ENCODE peak calls at places on chromosomes 13 and 19, in five cellular contexts. One of them, this sample, is unnamed.

GRCh38 chr13:52738719-52739467 is 727 bp downstream of the CNMD start:
- DNase-seq in AG04450: no peak
- DNase-seq in choroid plexus epithelial cell: no peak
- DNase-seq in HL-60: no peak
- DNase-seq in testis: peak
- DNase-seq in this sample: no peak

GRCh38 chr19:1336079-1336684 is 47.5 kb upstream of the NDUFS7 start:
- DNase-seq in AG04450: no peak
- DNase-seq in choroid plexus epithelial cell: no peak
- DNase-seq in HL-60: no peak
- DNase-seq in testis: no peak
- DNase-seq in this sample: no peak

GRCh38 chr13:50421457-50422130 is 406.4 kb downstream of the KCNRG start:
- DNase-seq in AG04450: no peak
- DNase-seq in choroid plexus epithelial cell: no peak
- DNase-seq in HL-60: no peak
- DNase-seq in testis: no peak
- DNase-seq in this sample: no peak

GRCh38 chr19:10332965-10333757 is at the start of gene RAVER1:
- DNase-seq in AG04450: peak
- DNase-seq in choroid plexus epithelial cell: peak
- DNase-seq in HL-60: peak
- DNase-seq in testis: peak
- DNase-seq in this sample: peak

GRCh38 chr19:5444431-5444830 is 10.8 kb upstream of the ZNRF4 start:
- DNase-seq in AG04450: no peak
- DNase-seq in choroid plexus epithelial cell: no peak
- DNase-seq in HL-60: no peak
- DNase-seq in testis: no peak
- DNase-seq in this sample: no peak

GRCh38 chr13:99290890-99291289 is 16.3 kb downstream of the GPR183 start:
- DNase-seq in AG04450: no peak
- DNase-seq in choroid plexus epithelial cell: no peak
- DNase-seq in HL-60: no peak
- DNase-seq in testis: no peak
- DNase-seq in this sample: no peak

GRCh38 chr19:11480081-11480926 is 542 bp downstream of the ELAVL3 start:
- DNase-seq in AG04450: no peak
- DNase-seq in choroid plexus epithelial cell: no peak
- DNase-seq in HL-60: no peak
- DNase-seq in testis: no peak
- DNase-seq in this sample: no peak

GRCh38 chr13:101624981-101625380 is 172.5 kb downstream of the ITGBL1 start:
- DNase-seq in AG04450: no peak
- DNase-seq in choroid plexus epithelial cell: no peak
- DNase-seq in HL-60: no peak
- DNase-seq in testis: no peak
- DNase-seq in this sample: no peak

GRCh38 chr13:60611523-60611922 is 214.5 kb downstream of the TDRD3 start:
- DNase-seq in AG04450: no peak
- DNase-seq in choroid plexus epithelial cell: no peak
- DNase-seq in HL-60: no peak
- DNase-seq in testis: no peak
- DNase-seq in this sample: no peak

GRCh38 chr19:42193294-42193693 is 24.2 kb downstream of the DEDD2 start:
- DNase-seq in AG04450: no peak
- DNase-seq in choroid plexus epithelial cell: no peak
- DNase-seq in HL-60: no peak
- DNase-seq in testis: no peak
- DNase-seq in this sample: no peak

GRCh38 chr19:3057275-3057714 is 5.0 kb downstream of the TLE5 start:
- DNase-seq in AG04450: no peak
- DNase-seq in choroid plexus epithelial cell: peak
- DNase-seq in HL-60: no peak
- DNase-seq in testis: peak
- DNase-seq in this sample: no peak

GRCh38 chr13:113981201-113981605 is 7.3 kb upstream of the C13orf46 start:
- DNase-seq in AG04450: no peak
- DNase-seq in choroid plexus epithelial cell: peak
- DNase-seq in HL-60: no peak
- DNase-seq in testis: no peak
- DNase-seq in this sample: no peak

GRCh38 chr13:71219671-71220070 is 647.3 kb downstream of the DACH1 start:
- DNase-seq in AG04450: no peak
- DNase-seq in choroid plexus epithelial cell: no peak
- DNase-seq in HL-60: no peak
- DNase-seq in testis: no peak
- DNase-seq in this sample: no peak

GRCh38 chr19:23992348-23992747 is 77.7 kb downstream of the ZNF726 start:
- DNase-seq in AG04450: no peak
- DNase-seq in choroid plexus epithelial cell: no peak
- DNase-seq in HL-60: no peak
- DNase-seq in testis: no peak
- DNase-seq in this sample: no peak

GRCh38 chr19:3404324-3405260 is 38.2 kb downstream of the NFIC start:
- DNase-seq in AG04450: peak
- DNase-seq in choroid plexus epithelial cell: peak
- DNase-seq in HL-60: no peak
- DNase-seq in testis: peak
- DNase-seq in this sample: peak

GRCh38 chr19:56899943-56900342 is 59.4 kb upstream of the PEG3 start:
- DNase-seq in AG04450: no peak
- DNase-seq in choroid plexus epithelial cell: no peak
- DNase-seq in HL-60: no peak
- DNase-seq in testis: no peak
- DNase-seq in this sample: no peak

GRCh38 chr19:56294557-56294956 is 20.1 kb downstream of the ZSCAN5A start:
- DNase-seq in AG04450: no peak
- DNase-seq in choroid plexus epithelial cell: peak
- DNase-seq in HL-60: no peak
- DNase-seq in testis: no peak
- DNase-seq in this sample: no peak

GRCh38 chr13:94708031-94708571 is 4.2 kb downstream of the SOX21 start:
- DNase-seq in AG04450: no peak
- DNase-seq in choroid plexus epithelial cell: no peak
- DNase-seq in HL-60: no peak
- DNase-seq in testis: no peak
- DNase-seq in this sample: no peak

GRCh38 chr19:6967962-6968361 is 53.3 kb downstream of the MBD3L2B start:
- DNase-seq in AG04450: no peak
- DNase-seq in choroid plexus epithelial cell: no peak
- DNase-seq in HL-60: no peak
- DNase-seq in testis: no peak
- DNase-seq in this sample: no peak

GRCh38 chr13:21901772-21902708 is 231.2 kb downstream of the FGF9 start:
- DNase-seq in AG04450: no peak
- DNase-seq in choroid plexus epithelial cell: no peak
- DNase-seq in HL-60: no peak
- DNase-seq in testis: peak
- DNase-seq in this sample: no peak

GRCh38 chr13:47962237-47962636 is 38.8 kb downstream of the SUCLA2 start:
- DNase-seq in AG04450: no peak
- DNase-seq in choroid plexus epithelial cell: no peak
- DNase-seq in HL-60: no peak
- DNase-seq in testis: no peak
- DNase-seq in this sample: no peak

GRCh38 chr19:51807111-51807701 is 12.2 kb downstream of the FPR3 start:
- DNase-seq in AG04450: no peak
- DNase-seq in choroid plexus epithelial cell: peak
- DNase-seq in HL-60: no peak
- DNase-seq in testis: peak
- DNase-seq in this sample: no peak

GRCh38 chr13:23748591-23748990 is 140.6 kb downstream of the MIPEP start:
- DNase-seq in AG04450: no peak
- DNase-seq in choroid plexus epithelial cell: no peak
- DNase-seq in HL-60: no peak
- DNase-seq in testis: no peak
- DNase-seq in this sample: no peak

GRCh38 chr19:2648528-2648937 is 54.0 kb downstream of the GNG7 start:
- DNase-seq in AG04450: peak
- DNase-seq in choroid plexus epithelial cell: peak
- DNase-seq in HL-60: no peak
- DNase-seq in testis: peak
- DNase-seq in this sample: no peak

GRCh38 chr19:43464089-43464775 is 1.2 kb downstream of the LYPD3 start:
- DNase-seq in AG04450: no peak
- DNase-seq in choroid plexus epithelial cell: no peak
- DNase-seq in HL-60: no peak
- DNase-seq in testis: peak
- DNase-seq in this sample: no peak

GRCh38 chr19:290539-291521 is at the start of gene PLPP2:
- DNase-seq in AG04450: no peak
- DNase-seq in choroid plexus epithelial cell: peak
- DNase-seq in HL-60: no peak
- DNase-seq in testis: peak
- DNase-seq in this sample: no peak

GRCh38 chr13:106105153-106105552 is 430.3 kb downstream of the EFNB2 start:
- DNase-seq in AG04450: no peak
- DNase-seq in choroid plexus epithelial cell: no peak
- DNase-seq in HL-60: no peak
- DNase-seq in testis: no peak
- DNase-seq in this sample: no peak

GRCh38 chr19:46755077-46755852 is 9.0 kb upstream of the STRN4 start:
- DNase-seq in AG04450: peak
- DNase-seq in choroid plexus epithelial cell: peak
- DNase-seq in HL-60: peak
- DNase-seq in testis: no peak
- DNase-seq in this sample: no peak

DNA sequence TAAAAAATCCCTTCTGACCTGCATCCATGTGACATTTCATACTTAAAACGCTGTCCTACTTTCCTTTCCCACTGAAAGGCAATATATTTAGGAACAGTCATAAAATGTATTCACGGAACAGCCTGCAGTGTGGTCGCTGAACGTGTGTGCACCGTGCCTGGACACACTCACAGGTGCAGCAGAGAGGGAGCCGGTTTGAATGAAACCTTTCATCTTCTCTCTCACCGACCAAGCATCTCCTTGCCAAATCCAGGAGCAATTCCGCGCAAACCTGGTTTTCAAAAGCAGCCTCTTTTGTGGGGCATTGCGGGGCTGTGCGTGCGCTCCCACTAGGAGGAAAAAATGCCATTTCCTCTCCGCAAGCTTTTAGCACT is 1.0 kb downstream of the DCLK1 start:
- DNase-seq in AG04450: no peak
- DNase-seq in choroid plexus epithelial cell: no peak
- DNase-seq in HL-60: no peak
- DNase-seq in testis: no peak
- DNase-seq in this sample: no peak
- H3K4me3 ChIP-seq in AG04450: no peak
- H3K4me3 ChIP-seq in choroid plexus epithelial cell: peak
- H3K4me3 ChIP-seq in HL-60: no peak
- H3K4me3 ChIP-seq in testis: peak
- H3K4me3 ChIP-seq in this sample: peak

DNA sequence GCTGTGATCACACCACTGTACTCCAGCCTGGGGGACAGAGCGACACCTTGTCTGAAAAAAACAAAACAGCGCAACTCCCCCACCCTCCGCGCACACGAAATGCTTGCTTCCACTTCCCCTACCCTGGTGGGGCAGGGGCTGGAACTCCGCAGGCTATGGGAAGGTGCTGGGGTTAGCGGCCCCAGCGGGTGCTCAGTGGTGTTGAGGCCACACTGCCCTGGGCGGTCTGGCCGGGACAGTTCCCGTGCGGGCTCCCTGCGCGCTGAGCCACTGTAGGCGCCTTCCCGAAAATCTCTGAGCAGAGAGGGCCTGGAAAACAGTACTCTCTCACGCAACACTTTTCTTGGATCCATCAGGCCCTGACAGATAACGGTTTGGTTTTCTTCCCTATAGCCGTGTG is 1.1 kb upstream of the WTIP start:
- DNase-seq in AG04450: no peak
- DNase-seq in choroid plexus epithelial cell: no peak
- DNase-seq in HL-60: no peak
- DNase-seq in testis: no peak
- DNase-seq in this sample: no peak
- H3K4me3 ChIP-seq in AG04450: peak
- H3K4me3 ChIP-seq in choroid plexus epithelial cell: peak
- H3K4me3 ChIP-seq in HL-60: no peak
- H3K4me3 ChIP-seq in testis: peak
- H3K4me3 ChIP-seq in this sample: no peak

DNA sequence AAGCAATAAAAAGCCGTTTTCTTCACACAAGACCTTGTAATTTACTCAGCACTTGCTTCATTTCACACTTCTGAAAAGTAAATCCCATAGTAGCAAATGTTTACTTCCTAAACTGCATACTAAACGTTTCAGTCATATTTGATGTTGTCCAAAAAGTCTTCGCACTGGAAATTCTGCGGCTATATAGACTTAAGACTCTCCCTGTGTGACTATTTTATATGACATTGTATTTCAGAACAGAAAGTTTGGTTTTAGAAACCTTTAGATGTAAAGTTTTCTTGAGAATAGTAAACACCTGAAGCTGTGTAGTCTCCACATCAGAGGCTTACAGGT is 29.6 kb downstream of the ZAR1L start:
- DNase-seq in AG04450: no peak
- DNase-seq in choroid plexus epithelial cell: no peak
- DNase-seq in HL-60: no peak
- DNase-seq in testis: no peak
- DNase-seq in this sample: no peak
- H3K4me3 ChIP-seq in AG04450: no peak
- H3K4me3 ChIP-seq in choroid plexus epithelial cell: no peak
- H3K4me3 ChIP-seq in HL-60: no peak
- H3K4me3 ChIP-seq in testis: no peak
- H3K4me3 ChIP-seq in this sample: no peak

DNA sequence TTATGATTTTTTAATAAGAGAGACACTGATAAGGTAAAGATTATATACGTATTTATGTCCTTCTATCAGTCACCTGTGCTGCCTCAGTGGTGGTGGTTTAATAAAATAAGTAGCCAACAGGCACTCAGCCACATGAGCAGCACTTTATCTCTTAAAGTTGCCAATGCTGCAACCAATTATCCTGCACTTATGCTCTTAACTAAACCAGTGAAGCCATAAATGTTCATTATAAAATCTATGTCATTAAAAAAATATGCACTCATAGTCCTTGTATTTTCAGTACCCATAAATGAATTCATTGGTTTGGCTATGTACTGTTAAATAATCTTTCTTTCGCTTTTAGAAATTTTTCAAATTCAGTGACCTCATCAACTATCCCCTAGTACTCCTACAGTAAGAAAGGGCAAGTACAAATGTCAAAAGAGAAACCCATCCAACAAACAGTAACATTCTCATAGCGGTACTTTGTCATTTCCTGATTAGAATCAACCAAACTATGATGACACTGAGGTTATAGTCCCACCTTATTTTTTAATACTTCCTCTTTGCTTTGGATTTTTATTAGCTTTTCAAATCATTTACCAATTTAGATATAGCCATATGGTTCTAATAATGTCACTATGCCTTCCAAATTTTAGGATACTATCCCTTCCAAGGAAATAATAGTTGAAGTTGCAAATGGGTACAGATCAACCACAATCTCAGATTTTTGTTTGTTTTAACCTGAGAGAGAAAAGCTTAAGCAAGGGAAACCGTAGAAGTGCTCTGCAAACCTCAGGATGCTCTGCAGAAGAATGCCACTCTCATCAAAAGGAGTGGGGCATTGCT is 190.9 kb downstream of the KLF12 start:
- DNase-seq in AG04450: no peak
- DNase-seq in choroid plexus epithelial cell: no peak
- DNase-seq in HL-60: no peak
- DNase-seq in testis: no peak
- DNase-seq in this sample: no peak
- H3K4me3 ChIP-seq in AG04450: no peak
- H3K4me3 ChIP-seq in choroid plexus epithelial cell: no peak
- H3K4me3 ChIP-seq in HL-60: no peak
- H3K4me3 ChIP-seq in testis: no peak
- H3K4me3 ChIP-seq in this sample: no peak